ENCODE peak calls at places on chromosomes 4 and X, in eight cellular contexts. One of them, this sample, is unnamed. For H3K9me3, the result is how much of the 10 kb centered on the place peaks cover.

GRCh38 chr4:110597582-110597981 is 25.3 kb downstream of the PITX2 start:
- DNase-seq in GM12878: no peak
- DNase-seq in breast epithelium: no peak
- DNase-seq in effector memory CD4-positive, alpha-beta T cell: no peak
- DNase-seq in transverse colon: no peak
- DNase-seq in heart left ventricle: no peak
- DNase-seq in lung: no peak
- DNase-seq in fibroblast of lung: no peak
- DNase-seq in this sample: no peak

GRCh38 chr4:121791481-121791880 is 9.6 kb upstream of the EXOSC9 start:
- DNase-seq in GM12878: no peak
- DNase-seq in breast epithelium: no peak
- DNase-seq in effector memory CD4-positive, alpha-beta T cell: no peak
- DNase-seq in transverse colon: no peak
- DNase-seq in heart left ventricle: no peak
- DNase-seq in lung: no peak
- DNase-seq in fibroblast of lung: peak
- DNase-seq in this sample: no peak

GRCh38 chr4:102299708-102300107 is 45.6 kb downstream of the SLC39A8 start:
- DNase-seq in GM12878: no peak
- DNase-seq in breast epithelium: no peak
- DNase-seq in effector memory CD4-positive, alpha-beta T cell: no peak
- DNase-seq in transverse colon: no peak
- DNase-seq in heart left ventricle: peak
- DNase-seq in lung: peak
- DNase-seq in fibroblast of lung: peak
- DNase-seq in this sample: no peak

GRCh38 chr4:109164011-109164410 is 138.4 kb downstream of the COL25A1 start:
- DNase-seq in GM12878: no peak
- DNase-seq in breast epithelium: no peak
- DNase-seq in effector memory CD4-positive, alpha-beta T cell: no peak
- DNase-seq in transverse colon: no peak
- DNase-seq in heart left ventricle: no peak
- DNase-seq in lung: no peak
- DNase-seq in fibroblast of lung: no peak
- DNase-seq in this sample: no peak

GRCh38 chr4:27278615-27279014 is 418.0 kb downstream of the STIM2 start:
- DNase-seq in GM12878: no peak
- DNase-seq in breast epithelium: no peak
- DNase-seq in effector memory CD4-positive, alpha-beta T cell: no peak
- DNase-seq in transverse colon: no peak
- DNase-seq in heart left ventricle: no peak
- DNase-seq in lung: no peak
- DNase-seq in fibroblast of lung: peak
- DNase-seq in this sample: no peak

GRCh38 chrX:153560000-153560399 is 38.9 kb downstream of the CCNQ start:
- DNase-seq in GM12878: no peak
- DNase-seq in breast epithelium: no peak
- DNase-seq in effector memory CD4-positive, alpha-beta T cell: no peak
- DNase-seq in transverse colon: no peak
- DNase-seq in heart left ventricle: no peak
- DNase-seq in lung: no peak
- DNase-seq in fibroblast of lung: peak
- DNase-seq in this sample: no peak

GRCh38 chr4:42626629-42627028 is 30.3 kb downstream of the ATP8A1 start:
- DNase-seq in GM12878: no peak
- DNase-seq in breast epithelium: no peak
- DNase-seq in effector memory CD4-positive, alpha-beta T cell: no peak
- DNase-seq in transverse colon: no peak
- DNase-seq in heart left ventricle: no peak
- DNase-seq in lung: no peak
- DNase-seq in fibroblast of lung: no peak
- DNase-seq in this sample: no peak

GRCh38 chrX:153408871-153409351 is 2.4 kb upstream of the ZFP92 start:
- DNase-seq in GM12878: no peak
- DNase-seq in breast epithelium: no peak
- DNase-seq in effector memory CD4-positive, alpha-beta T cell: no peak
- DNase-seq in transverse colon: no peak
- DNase-seq in heart left ventricle: no peak
- DNase-seq in lung: no peak
- DNase-seq in fibroblast of lung: no peak
- DNase-seq in this sample: no peak

DNA sequence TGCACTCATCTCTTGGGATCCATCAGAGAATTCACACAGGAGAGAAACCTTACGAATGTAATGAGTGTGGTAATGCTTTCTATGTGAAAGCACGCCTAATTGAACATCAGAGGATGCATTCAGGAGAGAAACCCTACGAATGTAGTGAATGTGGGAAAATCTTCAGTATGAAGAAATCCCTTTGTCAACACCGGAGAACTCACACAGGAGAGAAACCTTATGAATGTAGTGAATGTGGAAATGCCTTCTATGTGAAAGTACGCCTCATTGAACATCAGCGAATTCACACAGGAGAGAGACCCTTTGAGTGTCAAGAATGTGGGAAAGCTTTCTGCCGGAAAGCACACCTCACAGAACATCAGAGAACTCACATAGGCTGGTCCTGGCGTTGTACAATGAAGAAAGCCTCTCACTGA is 42.8 kb downstream of the ZNF157 start:
- DNase-seq in GM12878: no peak
- DNase-seq in breast epithelium: no peak
- DNase-seq in effector memory CD4-positive, alpha-beta T cell: no peak
- DNase-seq in transverse colon: no peak
- DNase-seq in heart left ventricle: no peak
- DNase-seq in lung: no peak
- DNase-seq in fibroblast of lung: no peak
- DNase-seq in this sample: no peak
- H3K9me3 ChIP-seq in GM12878: under half
- H3K9me3 ChIP-seq in breast epithelium: under half
- H3K9me3 ChIP-seq in effector memory CD4-positive, alpha-beta T cell: under half
- H3K9me3 ChIP-seq in transverse colon: under half
- H3K9me3 ChIP-seq in heart left ventricle: half or more
- H3K9me3 ChIP-seq in lung: under half
- H3K9me3 ChIP-seq in fibroblast of lung: under half
- H3K9me3 ChIP-seq in this sample: under half

GRCh38 chr4:6957994-6958393 is 48.4 kb downstream of the TBC1D14 start:
- DNase-seq in GM12878: no peak
- DNase-seq in breast epithelium: peak
- DNase-seq in effector memory CD4-positive, alpha-beta T cell: no peak
- DNase-seq in transverse colon: no peak
- DNase-seq in heart left ventricle: no peak
- DNase-seq in lung: no peak
- DNase-seq in fibroblast of lung: no peak
- DNase-seq in this sample: no peak
- H3K9me3 ChIP-seq in GM12878: under half
- H3K9me3 ChIP-seq in breast epithelium: under half
- H3K9me3 ChIP-seq in effector memory CD4-positive, alpha-beta T cell: under half
- H3K9me3 ChIP-seq in transverse colon: under half
- H3K9me3 ChIP-seq in heart left ventricle: under half
- H3K9me3 ChIP-seq in lung: under half
- H3K9me3 ChIP-seq in fibroblast of lung: under half
- H3K9me3 ChIP-seq in this sample: under half

GRCh38 chr4:97942137-97942536 is 201.1 kb downstream of the STPG2 start:
- DNase-seq in GM12878: no peak
- DNase-seq in breast epithelium: no peak
- DNase-seq in effector memory CD4-positive, alpha-beta T cell: no peak
- DNase-seq in transverse colon: no peak
- DNase-seq in heart left ventricle: no peak
- DNase-seq in lung: no peak
- DNase-seq in fibroblast of lung: no peak
- DNase-seq in this sample: no peak
- H3K9me3 ChIP-seq in GM12878: under half
- H3K9me3 ChIP-seq in breast epithelium: under half
- H3K9me3 ChIP-seq in effector memory CD4-positive, alpha-beta T cell: under half
- H3K9me3 ChIP-seq in transverse colon: under half
- H3K9me3 ChIP-seq in heart left ventricle: under half
- H3K9me3 ChIP-seq in lung: under half
- H3K9me3 ChIP-seq in fibroblast of lung: under half
- H3K9me3 ChIP-seq in this sample: under half

GRCh38 chr4:161799687-161800086 is 364.1 kb downstream of the FSTL5 start:
- DNase-seq in GM12878: no peak
- DNase-seq in breast epithelium: no peak
- DNase-seq in effector memory CD4-positive, alpha-beta T cell: no peak
- DNase-seq in transverse colon: no peak
- DNase-seq in heart left ventricle: no peak
- DNase-seq in lung: no peak
- DNase-seq in fibroblast of lung: peak
- DNase-seq in this sample: no peak
- H3K9me3 ChIP-seq in GM12878: under half
- H3K9me3 ChIP-seq in breast epithelium: under half
- H3K9me3 ChIP-seq in effector memory CD4-positive, alpha-beta T cell: under half
- H3K9me3 ChIP-seq in transverse colon: under half
- H3K9me3 ChIP-seq in heart left ventricle: under half
- H3K9me3 ChIP-seq in lung: under half
- H3K9me3 ChIP-seq in fibroblast of lung: under half
- H3K9me3 ChIP-seq in this sample: under half

GRCh38 chrX:102044496-102044895 is 81.0 kb upstream of the TCEAL2 start:
- DNase-seq in GM12878: no peak
- DNase-seq in breast epithelium: no peak
- DNase-seq in effector memory CD4-positive, alpha-beta T cell: no peak
- DNase-seq in transverse colon: no peak
- DNase-seq in heart left ventricle: no peak
- DNase-seq in lung: no peak
- DNase-seq in fibroblast of lung: no peak
- DNase-seq in this sample: no peak
- H3K9me3 ChIP-seq in GM12878: under half
- H3K9me3 ChIP-seq in breast epithelium: under half
- H3K9me3 ChIP-seq in effector memory CD4-positive, alpha-beta T cell: under half
- H3K9me3 ChIP-seq in transverse colon: under half
- H3K9me3 ChIP-seq in heart left ventricle: under half
- H3K9me3 ChIP-seq in lung: under half
- H3K9me3 ChIP-seq in fibroblast of lung: under half
- H3K9me3 ChIP-seq in this sample: under half

DNA sequence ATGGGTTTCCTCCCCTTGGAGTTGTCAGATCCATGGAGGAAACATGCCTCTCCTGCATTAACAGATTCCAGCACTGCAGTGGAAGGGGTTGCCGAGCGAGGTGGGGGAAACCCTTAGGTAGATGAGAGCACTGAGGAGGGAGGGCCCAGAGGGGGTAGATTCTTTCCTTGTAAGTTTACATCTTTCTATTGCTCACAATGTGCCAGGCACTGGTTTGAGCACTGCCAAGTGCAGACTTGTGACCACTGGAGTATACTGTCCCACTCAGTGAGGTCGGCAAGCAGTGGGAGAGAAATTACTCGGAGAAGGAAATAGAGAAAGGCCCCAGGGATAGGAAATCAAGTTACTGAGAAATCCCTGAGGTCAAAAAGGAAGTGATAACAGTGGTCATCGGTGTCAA is 27.8 kb upstream of the TMEM154 start:
- DNase-seq in GM12878: no peak
- DNase-seq in breast epithelium: no peak
- DNase-seq in effector memory CD4-positive, alpha-beta T cell: no peak
- DNase-seq in transverse colon: no peak
- DNase-seq in heart left ventricle: no peak
- DNase-seq in lung: no peak
- DNase-seq in fibroblast of lung: no peak
- DNase-seq in this sample: no peak
- H3K9me3 ChIP-seq in GM12878: under half
- H3K9me3 ChIP-seq in breast epithelium: under half
- H3K9me3 ChIP-seq in effector memory CD4-positive, alpha-beta T cell: under half
- H3K9me3 ChIP-seq in transverse colon: under half
- H3K9me3 ChIP-seq in heart left ventricle: under half
- H3K9me3 ChIP-seq in lung: under half
- H3K9me3 ChIP-seq in fibroblast of lung: under half
- H3K9me3 ChIP-seq in this sample: under half

GRCh38 chr4:114151-114550 is 10.2 kb upstream of the ZNF718 start:
- DNase-seq in GM12878: no peak
- DNase-seq in breast epithelium: no peak
- DNase-seq in effector memory CD4-positive, alpha-beta T cell: no peak
- DNase-seq in transverse colon: no peak
- DNase-seq in heart left ventricle: no peak
- DNase-seq in lung: no peak
- DNase-seq in fibroblast of lung: no peak
- DNase-seq in this sample: no peak

GRCh38 chr4:116499-116898 is 7.8 kb upstream of the ZNF718 start:
- DNase-seq in GM12878: no peak
- DNase-seq in breast epithelium: no peak
- DNase-seq in effector memory CD4-positive, alpha-beta T cell: no peak
- DNase-seq in transverse colon: no peak
- DNase-seq in heart left ventricle: no peak
- DNase-seq in lung: no peak
- DNase-seq in fibroblast of lung: no peak
- DNase-seq in this sample: no peak

GRCh38 chr4:107444-108429 is 16.6 kb upstream of the ZNF718 start:
- DNase-seq in GM12878: no peak
- DNase-seq in breast epithelium: no peak
- DNase-seq in effector memory CD4-positive, alpha-beta T cell: no peak
- DNase-seq in transverse colon: no peak
- DNase-seq in heart left ventricle: no peak
- DNase-seq in lung: no peak
- DNase-seq in fibroblast of lung: no peak
- DNase-seq in this sample: no peak

GRCh38 chr4:113732-114131 is 10.6 kb upstream of the ZNF718 start:
- DNase-seq in GM12878: no peak
- DNase-seq in breast epithelium: no peak
- DNase-seq in effector memory CD4-positive, alpha-beta T cell: no peak
- DNase-seq in transverse colon: no peak
- DNase-seq in heart left ventricle: no peak
- DNase-seq in lung: no peak
- DNase-seq in fibroblast of lung: no peak
- DNase-seq in this sample: no peak

GRCh38 chr4:112771-113170 is 11.5 kb upstream of the ZNF718 start:
- DNase-seq in GM12878: no peak
- DNase-seq in breast epithelium: no peak
- DNase-seq in effector memory CD4-positive, alpha-beta T cell: no peak
- DNase-seq in transverse colon: no peak
- DNase-seq in heart left ventricle: no peak
- DNase-seq in lung: no peak
- DNase-seq in fibroblast of lung: no peak
- DNase-seq in this sample: no peak
- H3K9me3 ChIP-seq in GM12878: under half
- H3K9me3 ChIP-seq in breast epithelium: under half
- H3K9me3 ChIP-seq in effector memory CD4-positive, alpha-beta T cell: under half
- H3K9me3 ChIP-seq in transverse colon: under half
- H3K9me3 ChIP-seq in heart left ventricle: under half
- H3K9me3 ChIP-seq in lung: under half
- H3K9me3 ChIP-seq in fibroblast of lung: under half
- H3K9me3 ChIP-seq in this sample: under half